ENCODE peak calls at places on chromosomes 12 and 14, in nine cellular contexts. Y, S, Z, O, E, A, J, L and P are unnamed samples.

GRCh38 chr12:79546461-79547043 is 144.2 kb downstream of the PAWR start:
- DNase-seq in O (peak; percentile 75), Z (peak; percentile 56), L (peak; percentile 25), Y (peak; percentile 84), E (no peak), S (peak; percentile 45), J (peak; percentile 79), A (no peak), P (peak; percentile 79)

GRCh38 chr14:33062881-33063280 is 124.2 kb downstream of the NPAS3 start:
- DNase-seq in A (no peak), E (no peak), J (peak; percentile 15), O (peak; percentile 92), Y (peak; percentile 79), S (no peak), L (peak; percentile 42), Z (no peak), P (no peak)

GRCh38 chr14:99554184-99554583 is 49.8 kb downstream of the CCDC85C start:
- DNase-seq in A (no peak), S (no peak), Z (no peak), O (no peak), E (no peak), L (no peak), J (no peak), Y (no peak), P (no peak)

GRCh38 chr12:130647814-130648213 is 68.3 kb downstream of the RIMBP2 start:
- DNase-seq in L (no peak), O (no peak), E (no peak), Y (no peak), A (no peak), S (no peak), J (no peak), Z (no peak), P (no peak)

GRCh38 chr12:109937371-109937770 is 37.3 kb downstream of the TCHP start:
- DNase-seq in A (no peak), E (no peak), J (no peak), Y (no peak), O (no peak), L (no peak), Z (no peak), S (no peak), P (no peak)

GRCh38 chr12:100632445-100632892 is 59.0 kb downstream of the GAS2L3 start:
- DNase-seq in L (no peak), E (no peak), Z (no peak), O (no peak), Y (no peak), S (no peak), J (peak; percentile 14), A (no peak), P (no peak)

GRCh38 chr12:39230086-39230485 is 212.8 kb downstream of the KIF21A start:
- DNase-seq in E (no peak), A (no peak), J (no peak), O (peak; percentile 82), S (no peak), Y (peak; percentile 87), Z (peak; percentile 12), L (no peak), P (peak; percentile 82)

GRCh38 chr12:42144174-42144423 is 575 bp downstream of the GXYLT1 start:
- DNase-seq in Z (no peak), O (no peak), E (no peak), A (no peak), S (no peak), J (peak; percentile 37), L (no peak), Y (no peak), P (no peak)

GRCh38 chr12:6551496-6552139 is 4.2 kb downstream of the IFFO1 start:
- DNase-seq in O (peak; percentile 66), E (peak; percentile 72), L (peak; percentile 95), J (peak; percentile 67), Y (no peak), S (no peak), Z (peak; percentile 57), A (no peak), P (peak; percentile 82)

GRCh38 chr12:6553051-6553868 is 2.6 kb downstream of the IFFO1 start:
- DNase-seq in S (no peak), Z (no peak), Y (no peak), A (no peak), L (peak; percentile 97), E (peak; percentile 73), O (peak; percentile 56), J (no peak), P (peak; percentile 67)

GRCh38 chr12:6551063-6551461 is 4.8 kb downstream of the IFFO1 start:
- DNase-seq in A (no peak), E (no peak), Z (no peak), O (no peak), S (no peak), Y (no peak), J (no peak), L (peak; percentile 83), P (no peak)

GRCh38 chr12:6550294-6551062 is 5.4 kb downstream of the IFFO1 start:
- DNase-seq in O (no peak), J (no peak), S (no peak), L (no peak), Y (no peak), A (no peak), Z (no peak), E (no peak), P (no peak)

GRCh38 chr12:6552140-6552551 is 3.7 kb downstream of the IFFO1 start:
- DNase-seq in Y (no peak), E (no peak), O (no peak), Z (no peak), S (no peak), J (no peak), A (no peak), L (peak; percentile 72), P (peak; percentile 47)
- H3K27ac ChIP-seq in Y (no peak overlapping the region), E (peak overlapping the region; percentile 86), O (peak overlapping the region; percentile 82), Z (peak overlapping the region; percentile 49), S (no peak overlapping the region), J (no peak overlapping the region), A (no peak overlapping the region), L (peak overlapping the region; percentile 96), P (peak overlapping the region; percentile 97)

GRCh38 chr12:47739297-47739696 is 14.0 kb upstream of the ENDOU start:
- DNase-seq in Z (no peak), Y (no peak), A (no peak), L (no peak), O (no peak), S (no peak), E (no peak), J (no peak), P (no peak)

GRCh38 chr12:47739959-47740358 is 14.7 kb upstream of the ENDOU start:
- DNase-seq in J (no peak), Z (no peak), O (no peak), S (no peak), L (peak; percentile 36), Y (no peak), E (no peak), A (peak; percentile 79), P (no peak)

GRCh38 chr12:47742253-47742825 is 16.3 kb downstream of the RAPGEF3 start:
- DNase-seq in O (no peak), L (peak; percentile 41), Z (peak; percentile 67), S (peak; percentile 66), Y (peak; percentile 76), A (peak; percentile 67), E (no peak), J (peak; percentile 65), P (peak; percentile 30)

GRCh38 chr12:47741340-47741703 is 16.0 kb upstream of the ENDOU start:
- DNase-seq in O (no peak), Y (peak; percentile 72), L (peak; percentile 45), Z (no peak), E (no peak), J (no peak), S (peak; percentile 73), A (peak; percentile 56), P (peak; percentile 12)

DNA sequence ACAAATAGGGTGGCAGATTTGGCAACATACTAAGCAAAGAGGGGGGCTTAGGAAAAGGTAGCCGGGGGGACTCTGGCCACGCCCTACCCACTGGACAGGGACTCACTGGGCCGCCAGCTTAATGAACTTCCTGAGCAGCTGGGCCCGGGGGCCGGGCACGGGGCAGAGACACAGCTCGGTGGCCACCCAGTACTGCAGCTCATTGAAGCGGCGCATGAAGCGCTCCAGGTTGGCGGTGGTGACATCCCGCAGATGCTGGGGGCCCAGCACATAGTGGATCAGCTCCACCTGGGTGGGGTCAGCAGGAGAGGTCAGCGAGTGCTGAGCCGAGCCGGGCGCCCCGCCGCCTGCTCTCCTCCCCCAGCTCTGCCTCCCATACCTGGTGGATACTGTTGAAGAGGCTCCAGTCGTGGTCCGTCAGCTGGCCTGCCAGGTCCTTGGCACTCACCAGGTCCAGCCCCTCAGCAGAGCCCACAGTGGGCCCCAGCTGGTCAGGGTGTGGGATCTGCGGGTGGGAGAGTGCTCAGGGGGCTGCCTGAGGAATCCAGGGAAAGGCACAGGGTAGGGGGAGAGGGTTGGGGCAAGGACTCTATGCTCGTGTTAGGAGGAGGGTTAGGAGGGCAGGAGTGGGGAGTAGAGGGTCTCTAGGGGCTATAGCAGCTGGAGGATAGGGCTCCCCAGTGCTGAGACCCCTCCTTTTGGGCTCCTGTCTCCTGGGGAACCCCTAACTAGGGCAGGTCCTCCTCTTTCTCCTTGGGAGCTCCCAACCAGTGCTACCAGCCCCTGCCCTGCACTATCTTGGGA is 15.4 kb upstream of the ENDOU start:
- DNase-seq in O (no peak), J (no peak), A (peak; percentile 62), Z (no peak), E (no peak), S (no peak), L (no peak), Y (no peak), P (no peak)
- H3K4me3 ChIP-seq in O (no peak overlapping the region), J (no peak overlapping the region), A (peak overlapping the region; percentile 5), Z (no peak overlapping the region), E (no peak overlapping the region), S (no peak overlapping the region), L (no peak overlapping the region), Y (no peak overlapping the region), P (no peak overlapping the region)

DNA sequence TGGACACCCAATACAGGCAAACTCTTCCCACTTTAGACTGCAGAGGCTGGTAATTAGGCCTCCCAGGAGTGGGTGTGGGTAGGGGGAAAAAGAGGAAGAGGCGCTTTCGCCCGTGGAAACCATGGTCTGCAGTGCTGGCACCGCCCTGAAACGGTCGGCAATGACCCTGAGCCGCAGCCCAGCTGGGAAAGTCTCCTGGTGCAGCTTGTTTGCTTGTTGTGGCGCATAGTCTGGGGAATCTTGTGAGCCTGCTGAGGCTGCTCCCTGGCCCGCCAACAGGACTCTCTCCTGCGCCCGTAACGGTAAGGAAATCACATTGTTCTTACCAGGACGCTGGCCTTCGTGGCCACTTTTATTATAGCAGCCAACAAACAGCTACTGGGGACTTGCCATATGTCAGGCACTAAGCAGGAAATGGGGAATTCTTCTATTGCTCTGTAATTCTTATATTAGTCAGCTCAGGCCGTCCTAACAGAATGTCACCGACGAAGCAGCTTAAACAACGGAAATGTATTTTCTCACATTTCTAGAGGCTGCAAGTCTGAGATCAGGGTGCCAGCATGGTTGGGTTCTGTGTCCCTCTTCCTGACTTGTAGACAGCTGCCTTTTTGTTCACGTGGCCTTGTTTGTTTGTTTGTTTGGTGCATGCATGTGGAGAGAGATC is 52.5 kb upstream of the RIN3 start:
- DNase-seq in S (no peak), A (no peak), O (peak; percentile 82), J (no peak), Y (peak; percentile 17), L (peak; percentile 89), E (peak; percentile 82), Z (no peak), P (peak; percentile 65)
- H3K4me2 ChIP-seq in S (no peak overlapping the region), A (no peak overlapping the region), O (peak overlapping the region; percentile 53), J (no peak overlapping the region), Y (no peak overlapping the region), L (peak overlapping the region; percentile 50), E (no peak overlapping the region), Z (no peak overlapping the region), P (peak overlapping the region; percentile 44)

GRCh38 chr12:104586325-104587048 is 129.7 kb downstream of the CHST11 start:
- DNase-seq in Y (no peak), S (no peak), E (no peak), O (no peak), A (no peak), Z (no peak), J (no peak), L (no peak), P (no peak)

GRCh38 chr12:104590002-104590401 is 133.3 kb downstream of the CHST11 start:
- DNase-seq in A (no peak), L (no peak), Z (no peak), Y (no peak), O (no peak), E (no peak), J (no peak), S (no peak), P (no peak)

GRCh38 chr12:104588048-104588942 is 131.5 kb downstream of the CHST11 start:
- DNase-seq in S (peak; percentile 90), E (peak; percentile 81), Y (peak; percentile 98), O (peak; percentile 79), Z (peak; percentile 86), L (peak; percentile 89), J (no peak), A (no peak), P (peak; percentile 89)

GRCh38 chr12:104591272-104591940 is 134.7 kb downstream of the CHST11 start:
- DNase-seq in Z (peak; percentile 28), Y (peak; percentile 79), O (no peak), A (no peak), S (no peak), E (no peak), J (no peak), L (no peak), P (no peak)

DNA sequence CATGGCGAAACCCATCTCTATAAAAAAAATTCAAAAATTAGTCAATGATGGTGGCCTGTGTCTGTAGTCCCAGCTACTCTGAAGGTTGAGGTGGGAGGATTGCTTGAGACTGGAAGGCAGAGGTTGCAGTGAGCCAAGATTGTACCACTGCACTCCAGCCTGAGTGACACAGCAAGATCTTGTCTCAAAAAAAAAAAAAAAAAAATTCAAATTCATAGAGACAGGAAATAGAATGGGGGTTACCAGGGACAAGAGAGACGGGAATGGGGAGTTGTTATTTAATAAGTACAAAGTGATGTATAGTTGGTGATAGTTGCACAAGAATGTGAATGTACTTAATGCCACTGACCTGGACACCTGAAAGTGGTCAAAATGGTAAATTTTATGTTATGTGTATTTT is 132.5 kb downstream of the CHST11 start:
- DNase-seq in E (no peak), Z (peak; percentile 36), A (no peak), L (no peak), O (no peak), J (no peak), S (no peak), Y (no peak), P (no peak)
- H3K27ac ChIP-seq in E (no peak overlapping the region), Z (peak overlapping the region; percentile 88), A (peak overlapping the region; percentile 18), L (peak overlapping the region; percentile 68), O (peak overlapping the region; percentile 79), J (no peak overlapping the region), S (peak overlapping the region; percentile 91), Y (peak overlapping the region; percentile 85), P (no peak overlapping the region)